ENCODE peak calls at places on chromosome 15, in four cellular contexts. M is LoVo, C is RPMI7951, X is dorsolateral prefrontal cortex. L is an unnamed sample.

GRCh38 chr15:45126535-45127158 is 3.0 kb downstream of the DUOXA1 start:
- DNase-seq in M (peak), C (peak), X (no peak), L (no peak)

GRCh38 chr15:67114046-67114445 is 48.6 kb downstream of the SMAD3 start:
- DNase-seq in C (no peak), X (no peak), M (no peak), L (no peak)

GRCh38 chr15:89898628-89899302 is 5.0 kb upstream of the AP3S2 start:
- DNase-seq in M (peak), X (peak), C (peak), L (no peak)

GRCh38 chr15:52385670-52386069 is 90.1 kb upstream of the MYO5C start:
- DNase-seq in X (no peak), C (no peak), M (no peak), L (no peak)

GRCh38 chr15:72939855-72940631 is 112.2 kb upstream of the NEO1 start:
- DNase-seq in M (no peak), X (peak), C (no peak), L (peak)

GRCh38 chr15:64288577-64288976 is 67.4 kb downstream of the CSNK1G1 start:
- DNase-seq in M (no peak), X (no peak), C (no peak), L (no peak)

GRCh38 chr15:90910441-90911301 is 7.6 kb downstream of the MAN2A2 start:
- DNase-seq in M (no peak), C (no peak), X (no peak), L (no peak)

GRCh38 chr15:90414408-90415028 is 26.5 kb downstream of the IQGAP1 start:
- DNase-seq in C (peak), M (no peak), X (no peak), L (no peak)

GRCh38 chr15:92392462-92392861 is 1.2 kb upstream of the ST8SIA2 start:
- DNase-seq in M (no peak), C (no peak), X (no peak), L (no peak)

GRCh38 chr15:27864719-27865118 is 234.4 kb downstream of the OCA2 start:
- DNase-seq in C (no peak), X (no peak), M (no peak), L (no peak)

GRCh38 chr15:84681822-84682221 is 23.8 kb upstream of the NMB start:
- DNase-seq in C (no peak), M (no peak), X (no peak), L (no peak)

GRCh38 chr15:81327526-81327925 is 3.6 kb upstream of the STARD5 start:
- DNase-seq in X (no peak), M (no peak), C (peak), L (no peak)

GRCh38 chr15:48559270-48559669 is 86.2 kb downstream of the FBN1 start:
- DNase-seq in C (peak), M (no peak), X (no peak), L (no peak)

GRCh38 chr15:91885714-91886265 is 32.3 kb downstream of the SLCO3A1 start:
- DNase-seq in X (no peak), M (no peak), C (peak), L (no peak)

GRCh38 chr15:67097893-67098740 is 32.7 kb downstream of the SMAD3 start:
- DNase-seq in X (no peak), C (peak), M (no peak), L (no peak)

GRCh38 chr15:77521206-77521605 is 100.5 kb downstream of the HMG20A start:
- DNase-seq in C (no peak), X (no peak), M (no peak), L (no peak)

GRCh38 chr15:78059110-78059839 is 18.2 kb downstream of the TBC1D2B start:
- DNase-seq in C (no peak), X (no peak), M (no peak), L (no peak)

GRCh38 chr15:88469321-88469720 is 1.8 kb downstream of the MRPS11 start:
- DNase-seq in X (no peak), M (no peak), C (no peak), L (no peak)

GRCh38 chr15:40308844-40309189 is 1.1 kb upstream of the PLCB2 start:
- DNase-seq in X (peak), M (no peak), C (no peak), L (no peak)

GRCh38 chr15:23039917-23040281 is 530 bp upstream of the TUBGCP5 start:
- DNase-seq in C (no peak), M (no peak), X (no peak), L (no peak)

GRCh38 chr15:57158589-57158988 is 217.7 kb upstream of the CGNL1 start:
- DNase-seq in X (peak), M (no peak), C (peak), L (peak)

GRCh38 chr15:96326551-96327154 is 3.8 kb upstream of the NR2F2 start:
- DNase-seq in X (no peak), C (peak), M (peak), L (peak)

GRCh38 chr15:65312400-65312916 is 8.0 kb downstream of the RNU5B-1 start:
- DNase-seq in C (peak), X (peak), M (no peak), L (no peak)

GRCh38 chr15:48358681-48359152 is 27.5 kb downstream of the DUT start:
- DNase-seq in C (peak), X (no peak), M (no peak), L (no peak)

GRCh38 chr15:32029409-32029861 is 880 bp upstream of the CHRNA7 start:
- DNase-seq in X (peak), M (peak), C (no peak), L (no peak)

GRCh38 chr15:67101981-67102929 is 36.9 kb downstream of the SMAD3 start:
- DNase-seq in X (no peak), M (no peak), C (peak), L (no peak)

GRCh38 chr15:91517491-91518200 is 335.9 kb upstream of the SLCO3A1 start:
- DNase-seq in M (no peak), X (no peak), C (peak), L (no peak)

GRCh38 chr15:47756872-47757271 is 39.6 kb downstream of the SEMA6D start:
- DNase-seq in X (peak), M (no peak), C (peak), L (no peak)

L was measured in frontal cortex.